ENCODE peak calls at places on chromosome 4, in six cellular contexts. One of them, this sample, is unnamed.

GRCh38 chr4:150960818-150961217 is 54.3 kb downstream of the LRBA start:
- DNase-seq in hepatocyte: peak; percentile 23
- DNase-seq in MM.1S: peak; percentile 33
- DNase-seq in ovary: no peak
- DNase-seq in stomach: peak; percentile 37
- DNase-seq in tibial nerve: no peak
- DNase-seq in this sample: peak; percentile 81

GRCh38 chr4:102326951-102327350 is 18.3 kb downstream of the SLC39A8 start:
- DNase-seq in hepatocyte: no peak
- DNase-seq in MM.1S: no peak
- DNase-seq in ovary: no peak
- DNase-seq in stomach: no peak
- DNase-seq in tibial nerve: no peak
- DNase-seq in this sample: no peak

GRCh38 chr4:184000457-184001395 is 95.6 kb downstream of the STOX2 start:
- DNase-seq in hepatocyte: no peak
- DNase-seq in MM.1S: no peak
- DNase-seq in ovary: no peak
- DNase-seq in stomach: no peak
- DNase-seq in tibial nerve: no peak
- DNase-seq in this sample: no peak

GRCh38 chr4:123616970-123617392 is 220.4 kb downstream of the SPRY1 start:
- DNase-seq in hepatocyte: peak; percentile 74
- DNase-seq in MM.1S: no peak
- DNase-seq in ovary: no peak
- DNase-seq in stomach: peak; percentile 29
- DNase-seq in tibial nerve: peak; percentile 30
- DNase-seq in this sample: no peak

GRCh38 chr4:64781737-64782326 is 372.6 kb upstream of the TECRL start:
- DNase-seq in hepatocyte: peak; percentile 39
- DNase-seq in MM.1S: peak; percentile 60
- DNase-seq in ovary: no peak
- DNase-seq in stomach: no peak
- DNase-seq in tibial nerve: no peak
- DNase-seq in this sample: no peak

GRCh38 chr4:70844180-70844579 is 4.5 kb upstream of the GRSF1 start:
- DNase-seq in hepatocyte: no peak
- DNase-seq in MM.1S: no peak
- DNase-seq in ovary: no peak
- DNase-seq in stomach: no peak
- DNase-seq in tibial nerve: no peak
- DNase-seq in this sample: no peak

GRCh38 chr4:183192566-183192965 is 93.5 kb downstream of the WWC2 start:
- DNase-seq in hepatocyte: no peak
- DNase-seq in MM.1S: no peak
- DNase-seq in ovary: no peak
- DNase-seq in stomach: no peak
- DNase-seq in tibial nerve: no peak
- DNase-seq in this sample: no peak

GRCh38 chr4:2084316-2084715 is 25.2 kb downstream of the NAT8L start:
- DNase-seq in hepatocyte: no peak
- DNase-seq in MM.1S: no peak
- DNase-seq in ovary: no peak
- DNase-seq in stomach: peak; percentile 15
- DNase-seq in tibial nerve: no peak
- DNase-seq in this sample: peak; percentile 33

GRCh38 chr4:188147176-188147575 is 7.9 kb downstream of the TRIML1 start:
- DNase-seq in hepatocyte: no peak
- DNase-seq in MM.1S: no peak
- DNase-seq in ovary: no peak
- DNase-seq in stomach: no peak
- DNase-seq in tibial nerve: no peak
- DNase-seq in this sample: no peak

GRCh38 chr4:123081971-123082370 is 159.6 kb upstream of the NUDT6 start:
- DNase-seq in hepatocyte: no peak
- DNase-seq in MM.1S: no peak
- DNase-seq in ovary: no peak
- DNase-seq in stomach: no peak
- DNase-seq in tibial nerve: no peak
- DNase-seq in this sample: no peak

GRCh38 chr4:127203561-127204260 is 429.0 kb upstream of the INTU start:
- DNase-seq in hepatocyte: no peak
- DNase-seq in MM.1S: no peak
- DNase-seq in ovary: no peak
- DNase-seq in stomach: no peak
- DNase-seq in tibial nerve: no peak
- DNase-seq in this sample: no peak

GRCh38 chr4:28686618-28687017 is 1826.0 kb downstream of the STIM2 start:
- DNase-seq in hepatocyte: peak; percentile 60
- DNase-seq in MM.1S: peak; percentile 55
- DNase-seq in ovary: no peak
- DNase-seq in stomach: peak; percentile 32
- DNase-seq in tibial nerve: no peak
- DNase-seq in this sample: peak; percentile 89

GRCh38 chr4:87541956-87542709 is 13.0 kb upstream of the SPARCL1 start:
- DNase-seq in hepatocyte: no peak
- DNase-seq in MM.1S: no peak
- DNase-seq in ovary: no peak
- DNase-seq in stomach: no peak
- DNase-seq in tibial nerve: no peak
- DNase-seq in this sample: no peak

GRCh38 chr4:83114576-83114975 is at the start of gene PLAC8:
- DNase-seq in hepatocyte: peak; percentile 51
- DNase-seq in MM.1S: peak; percentile 87
- DNase-seq in ovary: no peak
- DNase-seq in stomach: peak; percentile 51
- DNase-seq in tibial nerve: no peak
- DNase-seq in this sample: no peak

GRCh38 chr4:125728568-125728967 is 413.8 kb downstream of the FAT4 start:
- DNase-seq in hepatocyte: peak; percentile 45
- DNase-seq in MM.1S: no peak
- DNase-seq in ovary: no peak
- DNase-seq in stomach: no peak
- DNase-seq in tibial nerve: no peak
- DNase-seq in this sample: peak; percentile 60

GRCh38 chr4:72484991-72485390 is 84.0 kb downstream of the ADAMTS3 start:
- DNase-seq in hepatocyte: no peak
- DNase-seq in MM.1S: no peak
- DNase-seq in ovary: no peak
- DNase-seq in stomach: no peak
- DNase-seq in tibial nerve: no peak
- DNase-seq in this sample: no peak

GRCh38 chr4:142356118-142356759 is 489.9 kb downstream of the INPP4B start:
- DNase-seq in hepatocyte: no peak
- DNase-seq in MM.1S: no peak
- DNase-seq in ovary: no peak
- DNase-seq in stomach: no peak
- DNase-seq in tibial nerve: no peak
- DNase-seq in this sample: no peak

GRCh38 chr4:76087007-76087769 is 12.7 kb downstream of the ART3 start:
- DNase-seq in hepatocyte: peak; percentile 77
- DNase-seq in MM.1S: peak; percentile 64
- DNase-seq in ovary: no peak
- DNase-seq in stomach: peak; percentile 33
- DNase-seq in tibial nerve: no peak
- DNase-seq in this sample: peak; percentile 85

GRCh38 chr4:68145261-68145660 is 15.6 kb upstream of the TMPRSS11F start:
- DNase-seq in hepatocyte: no peak
- DNase-seq in MM.1S: no peak
- DNase-seq in ovary: no peak
- DNase-seq in stomach: no peak
- DNase-seq in tibial nerve: no peak
- DNase-seq in this sample: no peak

GRCh38 chr4:111618908-111619307 is 526.3 kb upstream of the FAM241A start:
- DNase-seq in hepatocyte: peak; percentile 9
- DNase-seq in MM.1S: no peak
- DNase-seq in ovary: no peak
- DNase-seq in stomach: no peak
- DNase-seq in tibial nerve: no peak
- DNase-seq in this sample: no peak

GRCh38 chr4:22416403-22416802 is 99.5 kb downstream of the ADGRA3 start:
- DNase-seq in hepatocyte: no peak
- DNase-seq in MM.1S: no peak
- DNase-seq in ovary: no peak
- DNase-seq in stomach: no peak
- DNase-seq in tibial nerve: no peak
- DNase-seq in this sample: no peak

GRCh38 chr4:37383579-37384229 is 139.2 kb downstream of the NWD2 start:
- DNase-seq in hepatocyte: peak; percentile 83
- DNase-seq in MM.1S: peak; percentile 71
- DNase-seq in ovary: no peak
- DNase-seq in stomach: no peak
- DNase-seq in tibial nerve: no peak
- DNase-seq in this sample: peak; percentile 69

GRCh38 chr4:13455411-13455810 is 28.7 kb downstream of the RAB28 start:
- DNase-seq in hepatocyte: no peak
- DNase-seq in MM.1S: no peak
- DNase-seq in ovary: no peak
- DNase-seq in stomach: no peak
- DNase-seq in tibial nerve: no peak
- DNase-seq in this sample: no peak

GRCh38 chr4:3302164-3302785 is 9.5 kb downstream of the RGS12 start:
- DNase-seq in hepatocyte: no peak
- DNase-seq in MM.1S: no peak
- DNase-seq in ovary: no peak
- DNase-seq in stomach: peak; percentile 48
- DNase-seq in tibial nerve: no peak
- DNase-seq in this sample: peak; percentile 28

GRCh38 chr4:3299122-3299521 is 6.3 kb downstream of the RGS12 start:
- DNase-seq in hepatocyte: no peak
- DNase-seq in MM.1S: no peak
- DNase-seq in ovary: no peak
- DNase-seq in stomach: no peak
- DNase-seq in tibial nerve: no peak
- DNase-seq in this sample: peak; percentile 35

GRCh38 chr4:3301450-3302163 is 8.8 kb downstream of the RGS12 start:
- DNase-seq in hepatocyte: no peak
- DNase-seq in MM.1S: no peak
- DNase-seq in ovary: no peak
- DNase-seq in stomach: no peak
- DNase-seq in tibial nerve: no peak
- DNase-seq in this sample: peak; percentile 34

GRCh38 chr4:3299538-3300197 is 6.8 kb downstream of the RGS12 start:
- DNase-seq in hepatocyte: no peak
- DNase-seq in MM.1S: no peak
- DNase-seq in ovary: no peak
- DNase-seq in stomach: no peak
- DNase-seq in tibial nerve: no peak
- DNase-seq in this sample: no peak

GRCh38 chr4:3300198-3300671 is 7.4 kb downstream of the RGS12 start:
- DNase-seq in hepatocyte: no peak
- DNase-seq in MM.1S: no peak
- DNase-seq in ovary: no peak
- DNase-seq in stomach: no peak
- DNase-seq in tibial nerve: no peak
- DNase-seq in this sample: peak; percentile 67
- H3K4me1 ChIP-seq in hepatocyte: peaks cover 8% of the 10 kb centered on the region
- H3K4me1 ChIP-seq in MM.1S: no peaks in the 10 kb centered on the region
- H3K4me1 ChIP-seq in ovary: peaks cover 13% of the 10 kb centered on the region
- H3K4me1 ChIP-seq in stomach: peaks cover 54% of the 10 kb centered on the region
- H3K4me1 ChIP-seq in tibial nerve: peaks cover 28% of the 10 kb centered on the region
- H3K4me1 ChIP-seq in this sample: peaks cover 9% of the 10 kb centered on the region

GRCh38 chr4:180160195-180160985 is 2082.8 kb upstream of the TENM3 start:
- DNase-seq in hepatocyte: no peak
- DNase-seq in MM.1S: no peak
- DNase-seq in ovary: no peak
- DNase-seq in stomach: no peak
- DNase-seq in tibial nerve: no peak
- DNase-seq in this sample: no peak
- H3K27ac ChIP-seq in hepatocyte: no peak overlapping the region
- H3K27ac ChIP-seq in MM.1S: no peak overlapping the region
- H3K27ac ChIP-seq in ovary: no peak overlapping the region
- H3K27ac ChIP-seq in stomach: no peak overlapping the region
- H3K27ac ChIP-seq in tibial nerve: no peak overlapping the region
- H3K27ac ChIP-seq in this sample: no peak overlapping the region

DNA sequence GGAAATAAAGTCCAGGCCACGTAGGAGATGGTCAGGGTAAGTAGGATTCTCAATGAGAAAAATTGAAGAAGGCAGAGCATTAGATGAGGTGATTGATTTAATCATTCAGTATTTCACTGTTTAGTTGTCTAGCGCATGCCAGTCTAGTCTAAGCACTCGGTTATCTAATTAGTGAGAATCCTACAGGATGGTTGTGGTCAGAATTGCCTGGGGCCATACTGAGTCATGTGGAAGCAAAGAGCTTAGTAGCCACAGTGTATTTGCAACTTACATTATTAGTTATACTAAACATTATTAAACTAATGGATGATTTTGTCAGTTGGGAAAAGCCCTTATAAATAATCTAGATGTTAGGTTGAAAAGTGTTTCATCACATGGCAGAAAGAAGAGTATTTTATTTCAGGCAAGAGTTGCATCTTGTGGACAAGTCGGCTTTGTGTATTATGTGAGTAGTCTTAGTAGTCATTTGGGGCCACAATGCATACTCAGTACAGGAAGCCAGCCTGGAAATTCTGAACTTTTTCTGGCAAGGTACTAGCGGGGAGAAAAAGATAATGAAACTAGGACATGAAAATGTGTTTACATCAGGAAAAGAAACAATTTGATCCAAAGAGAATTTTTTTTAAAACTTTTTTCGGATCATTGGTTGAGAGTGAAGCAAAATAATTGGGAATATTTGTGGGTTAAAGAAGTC is 31.9 kb downstream of the CPEB2 start:
- DNase-seq in hepatocyte: no peak
- DNase-seq in MM.1S: no peak
- DNase-seq in ovary: no peak
- DNase-seq in stomach: no peak
- DNase-seq in tibial nerve: no peak
- DNase-seq in this sample: no peak
- H3K4me1 ChIP-seq in hepatocyte: no peaks in the 10 kb centered on the region
- H3K4me1 ChIP-seq in MM.1S: no peaks in the 10 kb centered on the region
- H3K4me1 ChIP-seq in ovary: peaks cover 3% of the 10 kb centered on the region
- H3K4me1 ChIP-seq in stomach: peaks cover 60% of the 10 kb centered on the region
- H3K4me1 ChIP-seq in tibial nerve: no peaks in the 10 kb centered on the region
- H3K4me1 ChIP-seq in this sample: no peaks in the 10 kb centered on the region

GRCh38 chr4:47526281-47526680 is 41.2 kb downstream of the ATP10D start:
- DNase-seq in hepatocyte: no peak
- DNase-seq in MM.1S: no peak
- DNase-seq in ovary: no peak
- DNase-seq in stomach: no peak
- DNase-seq in tibial nerve: no peak
- DNase-seq in this sample: no peak
- H3K27ac ChIP-seq in hepatocyte: no peak overlapping the region
- H3K27ac ChIP-seq in MM.1S: no peak overlapping the region
- H3K27ac ChIP-seq in ovary: no peak overlapping the region
- H3K27ac ChIP-seq in stomach: peak overlapping the region; percentile 63
- H3K27ac ChIP-seq in tibial nerve: no peak overlapping the region
- H3K27ac ChIP-seq in this sample: no peak overlapping the region

GRCh38 chr4:74624351-74625151 is 169.8 kb downstream of the BTC start:
- DNase-seq in hepatocyte: peak; percentile 59
- DNase-seq in MM.1S: peak; percentile 23
- DNase-seq in ovary: no peak
- DNase-seq in stomach: no peak
- DNase-seq in tibial nerve: no peak
- DNase-seq in this sample: no peak
- H3K4me1 ChIP-seq in hepatocyte: peaks cover 40% of the 10 kb centered on the region
- H3K4me1 ChIP-seq in MM.1S: peaks cover 42% of the 10 kb centered on the region
- H3K4me1 ChIP-seq in ovary: no peaks in the 10 kb centered on the region
- H3K4me1 ChIP-seq in stomach: peaks cover 39% of the 10 kb centered on the region
- H3K4me1 ChIP-seq in tibial nerve: no peaks in the 10 kb centered on the region
- H3K4me1 ChIP-seq in this sample: no peaks in the 10 kb centered on the region